ENCODE peak calls at places on chromosomes 3 and 15, in seven cellular contexts. H is ascending aorta; F is psoas muscle; S is activated CD4-positive, alpha-beta T cell treated with anti-CD3 and anti-CD28 coated beads, Interleukin-2, amount 50 U/mL, for 1 hour; R is choroid plexus epithelial cell; V is iris pigment epithelial cell; T is T1000. L is an unnamed sample.

GRCh38 chr3:88467191-88467590 is 317.4 kb downstream of the C3orf38 start:
- DNase-seq in T (no peak), V (no peak), F (no peak), R (no peak), S (no peak), H (no peak), L (no peak)

GRCh38 chr15:74036271-74037170 is 42.0 kb downstream of the PML start:
- DNase-seq in T (no peak), V (peak; percentile 47), R (peak; percentile 76), H (no peak), S (no peak), F (no peak), L (peak; percentile 15)

GRCh38 chr3:139672884-139673283 is 4.9 kb downstream of the NMNAT3 start:
- DNase-seq in F (no peak), T (no peak), V (no peak), S (no peak), H (no peak), R (no peak), L (no peak)

GRCh38 chr15:68097029-68097428 is 42.9 kb downstream of the PIAS1 start:
- DNase-seq in H (no peak), T (no peak), R (peak; percentile 22), S (no peak), F (no peak), V (no peak), L (no peak)

GRCh38 chr3:43865887-43866528 is 175.3 kb downstream of the ABHD5 start:
- DNase-seq in R (no peak), H (no peak), F (no peak), T (no peak), S (no peak), V (no peak), L (no peak)

GRCh38 chr3:11671648-11672100 is 28.0 kb upstream of the VGLL4 start:
- DNase-seq in H (no peak), T (no peak), S (no peak), V (peak; percentile 32), R (peak; percentile 50), F (no peak), L (peak; percentile 25)

GRCh38 chr15:78697449-78697848 is 56.4 kb upstream of the CHRNB4 start:
- DNase-seq in S (no peak), V (no peak), T (no peak), R (no peak), H (no peak), F (no peak), L (no peak)

GRCh38 chr15:101246391-101246790 is 5.5 kb downstream of the CHSY1 start:
- DNase-seq in R (no peak), H (no peak), F (no peak), V (no peak), S (no peak), T (no peak), L (no peak)

GRCh38 chr3:98188553-98188952 is 22.1 kb downstream of the OR5H15 start:
- DNase-seq in S (no peak), R (peak; percentile 15), V (peak; percentile 2), H (no peak), F (no peak), T (no peak), L (no peak)

GRCh38 chr3:50616770-50617095 is 218 bp upstream of the MAPKAPK3 start:
- DNase-seq in V (peak; percentile 78), S (peak; percentile 92), F (peak; percentile 96), H (peak; percentile 74), R (peak; percentile 85), T (peak; percentile 80), L (peak; percentile 82)

L was measured in occipital lobe.